ENCODE peak calls at places on chromosome 9, in ten cellular contexts. R is neuronal stem cell; M is A172; J is type B pancreatic cell; Z is IMR-90; Y is astrocyte; L is HTR-8/SVneo; Q is NCI-H2171; B is stimulated activated naive CD4-positive, alpha-beta T cell; I is astrocyte of the hippocampus. P is an unnamed sample.

GRCh38 chr9:121294866-121295661 is 27.1 kb downstream of the GSN start:
- DNase-seq in R (no peak), M (no peak), J (no peak), Z (no peak), Y (no peak), L (no peak), Q (no peak), B (no peak), I (no peak), P (no peak)

GRCh38 chr9:33443047-33443446 is 4.3 kb downstream of the AQP3 start:
- DNase-seq in R (no peak), M (no peak), J (no peak), Z (peak; percentile 16), Y (no peak), L (no peak), Q (no peak), B (no peak), I (no peak), P (no peak)

GRCh38 chr9:83991355-83991754 is 10.8 kb downstream of the RMI1 start:
- DNase-seq in R (no peak), M (no peak), J (no peak), Z (no peak), Y (no peak), L (no peak), Q (no peak), B (no peak), I (no peak), P (no peak)

GRCh38 chr9:93236541-93237206 is 52.7 kb downstream of the WNK2 start:
- DNase-seq in R (no peak), M (no peak), J (no peak), Z (no peak), Y (no peak), L (no peak), Q (no peak), B (no peak), I (no peak), P (no peak)

GRCh38 chr9:108665856-108666784 is 189.7 kb downstream of the ACTL7B start:
- DNase-seq in R (no peak), M (no peak), J (no peak), Z (peak; percentile 2), Y (no peak), L (no peak), Q (no peak), B (no peak), I (peak; percentile 32), P (no peak)

GRCh38 chr9:129665008-129665771 is at the start of gene PRRX2:
- DNase-seq in R (peak; percentile 55), M (no peak), J (no peak), Z (peak; percentile 43), Y (peak; percentile 36), L (peak; percentile 43), Q (no peak), B (peak; percentile 20), I (peak; percentile 53), P (no peak)

GRCh38 chr9:120663950-120664349 is 50.3 kb downstream of the MEGF9 start:
- DNase-seq in R (no peak), M (no peak), J (no peak), Z (no peak), Y (no peak), L (no peak), Q (no peak), B (no peak), I (no peak), P (no peak)

GRCh38 chr9:15218994-15219393 is 88.0 kb downstream of the TTC39B start:
- DNase-seq in R (no peak), M (no peak), J (no peak), Z (no peak), Y (no peak), L (no peak), Q (no peak), B (no peak), I (no peak), P (no peak)

GRCh38 chr9:99351647-99352046 is 129.6 kb downstream of the SEC61B start:
- DNase-seq in R (no peak), M (no peak), J (no peak), Z (no peak), Y (no peak), L (no peak), Q (no peak), B (no peak), I (no peak), P (no peak)

GRCh38 chr9:34823778-34824177 is 113.8 kb upstream of the CCL21 start:
- DNase-seq in R (no peak), M (no peak), J (no peak), Z (no peak), Y (no peak), L (no peak), Q (no peak), B (no peak), I (no peak), P (no peak)

GRCh38 chr9:95381243-95381642 is 63.7 kb upstream of the FANCC start:
- DNase-seq in R (no peak), M (peak; percentile 81), J (no peak), Z (peak; percentile 48), Y (peak; percentile 81), L (no peak), Q (no peak), B (no peak), I (peak; percentile 67), P (no peak)

GRCh38 chr9:113446323-113446740 is 17.2 kb upstream of the RGS3 start:
- DNase-seq in R (peak; percentile 37), M (peak; percentile 49), J (no peak), Z (peak; percentile 55), Y (peak; percentile 23), L (peak; percentile 64), Q (peak; percentile 29), B (peak; percentile 40), I (peak; percentile 60), P (no peak)

GRCh38 chr9:91078041-91078441 is 276.4 kb downstream of the SYK start:
- DNase-seq in R (no peak), M (no peak), J (no peak), Z (no peak), Y (peak; percentile 23), L (no peak), Q (no peak), B (no peak), I (peak; percentile 25), P (no peak)

GRCh38 chr9:79220666-79221065 is 351.1 kb upstream of the TLE4 start:
- DNase-seq in R (no peak), M (no peak), J (no peak), Z (peak; percentile 75), Y (peak; percentile 84), L (no peak), Q (no peak), B (no peak), I (no peak), P (peak; percentile 52)

GRCh38 chr9:94920439-94920951 is 194.0 kb downstream of the AOPEP start:
- DNase-seq in R (no peak), M (peak; percentile 85), J (no peak), Z (peak; percentile 63), Y (peak; percentile 69), L (no peak), Q (no peak), B (no peak), I (peak; percentile 29), P (peak; percentile 89)

GRCh38 chr9:137325124-137325523 is 23.1 kb upstream of the NRARP start:
- DNase-seq in R (no peak), M (no peak), J (no peak), Z (no peak), Y (no peak), L (no peak), Q (no peak), B (no peak), I (no peak), P (no peak)

GRCh38 chr9:19994296-19994695 is 205.5 kb upstream of the SLC24A2 start:
- DNase-seq in R (no peak), M (peak; percentile 89), J (no peak), Z (no peak), Y (peak; percentile 71), L (peak; percentile 3), Q (no peak), B (no peak), I (peak; percentile 91), P (peak; percentile 15)

GRCh38 chr9:134192951-134193731 is 28.8 kb upstream of the RNU6ATAC start:
- DNase-seq in R (no peak), M (no peak), J (no peak), Z (no peak), Y (no peak), L (no peak), Q (no peak), B (no peak), I (peak; percentile 49), P (no peak)

GRCh38 chr9:79817469-79818004 is 245.8 kb downstream of the TLE4 start:
- DNase-seq in R (no peak), M (no peak), J (no peak), Z (no peak), Y (peak; percentile 39), L (no peak), Q (no peak), B (no peak), I (peak; percentile 42), P (no peak)

GRCh38 chr9:18379073-18379811 is 94.7 kb upstream of the ADAMTSL1 start:
- DNase-seq in R (no peak), M (peak; percentile 58), J (no peak), Z (peak; percentile 97), Y (peak; percentile 94), L (peak; percentile 1), Q (no peak), B (no peak), I (peak; percentile 81), P (peak; percentile 57)

GRCh38 chr9:132609829-132610228 is 27.4 kb downstream of the BARHL1 start:
- DNase-seq in R (no peak), M (peak; percentile 95), J (no peak), Z (peak; percentile 96), Y (peak; percentile 86), L (peak; percentile 13), Q (no peak), B (no peak), I (peak; percentile 61), P (no peak)

GRCh38 chr9:82191082-82191481 is 202.5 kb downstream of the SPATA31D1 start:
- DNase-seq in R (no peak), M (no peak), J (no peak), Z (no peak), Y (no peak), L (no peak), Q (no peak), B (no peak), I (no peak), P (no peak)

GRCh38 chr9:31715250-31715649 is 669.2 kb upstream of the ACO1 start:
- DNase-seq in R (no peak), M (no peak), J (no peak), Z (no peak), Y (no peak), L (no peak), Q (no peak), B (no peak), I (peak; percentile 66), P (no peak)

GRCh38 chr9:94922098-94922607 is 195.7 kb downstream of the AOPEP start:
- DNase-seq in R (no peak), M (peak; percentile 95), J (no peak), Z (peak; percentile 98), Y (peak; percentile 100), L (peak; percentile 68), Q (no peak), B (no peak), I (peak; percentile 98), P (peak; percentile 90)

GRCh38 chr9:122058707-122059106 is 34.4 kb downstream of the TTLL11 start:
- DNase-seq in R (no peak), M (no peak), J (no peak), Z (no peak), Y (no peak), L (no peak), Q (no peak), B (no peak), I (no peak), P (no peak)

GRCh38 chr9:7325980-7326379 is 473.6 kb downstream of the DMAC1 start:
- DNase-seq in R (no peak), M (peak; percentile 32), J (no peak), Z (no peak), Y (no peak), L (no peak), Q (no peak), B (no peak), I (peak; percentile 4), P (no peak)

GRCh38 chr9:116342071-116342470 is 188.5 kb downstream of the PAPPA start:
- DNase-seq in R (no peak), M (no peak), J (no peak), Z (no peak), Y (no peak), L (no peak), Q (no peak), B (no peak), I (no peak), P (no peak)